ENCODE peak calls at places on chromosome 6, in five cellular contexts. J, L, M, B and H are unnamed samples.

GRCh38 chr6:16793828-16794412 is 32.7 kb upstream of the ATXN1 start:
- DNase-seq in L (no peak), B (no peak), J (no peak), M (no peak), H (no peak)

GRCh38 chr6:150153905-150154492 is 11.2 kb downstream of the PPP1R14C start:
- DNase-seq in M (no peak), J (no peak), B (no peak), L (no peak), H (no peak)

GRCh38 chr6:27161946-27162603 is 85.4 kb upstream of the PRSS16 start:
- DNase-seq in L (no peak), J (peak), M (peak), B (peak), H (no peak)

GRCh38 chr6:37516076-37516919 is 16.6 kb upstream of the CCDC167 start:
- DNase-seq in M (peak), B (peak), J (peak), L (peak), H (no peak)

GRCh38 chr6:166942393-166943168 is 13.8 kb downstream of the RNASET2 start:
- DNase-seq in J (no peak), L (no peak), B (no peak), M (no peak), H (no peak)

GRCh38 chr6:88952065-88952704 is 11.2 kb downstream of the RNGTT start:
- DNase-seq in J (no peak), B (no peak), L (no peak), M (no peak), H (no peak)

GRCh38 chr6:41037107-41037900 is 1.7 kb downstream of the UNC5CL start:
- DNase-seq in B (no peak), L (no peak), M (no peak), J (no peak), H (no peak)

GRCh38 chr6:168301648-168302398 is 17.8 kb downstream of the DACT2 start:
- DNase-seq in B (no peak), M (no peak), J (no peak), L (no peak), H (no peak)

GRCh38 chr6:20534906-20535305 is 649 bp downstream of the CDKAL1 start:
- DNase-seq in M (no peak), J (no peak), B (no peak), L (no peak), H (no peak)

GRCh38 chr6:142367501-142368018 is 65.8 kb downstream of the ADGRG6 start:
- DNase-seq in M (no peak), B (no peak), L (no peak), J (no peak), H (no peak)

GRCh38 chr6:148343028-148343374 is 363 bp downstream of the SASH1 start:
- DNase-seq in M (no peak), B (no peak), L (no peak), J (no peak), H (no peak)

GRCh38 chr6:155530219-155530834 is 74.7 kb upstream of the NOX3 start:
- DNase-seq in M (no peak), J (peak), B (peak), L (no peak), H (no peak)

GRCh38 chr6:149884215-149884614 is 13.7 kb downstream of the RAET1E start:
- DNase-seq in L (no peak), B (no peak), J (no peak), M (no peak), H (no peak)